ENCODE peak calls at places on chromosomes 12 and 14, in five cellular contexts. One of them, this sample, is unnamed.

GRCh38 chr14:85487215-85487614 is 42.7 kb upstream of the FLRT2 start:
- DNase-seq in HCT116: no peak
- DNase-seq in K562: no peak
- DNase-seq in GM12878: no peak
- DNase-seq in HepG2: no peak
- DNase-seq in this sample: no peak

GRCh38 chr14:67749341-67750110 is 47.8 kb downstream of the RDH12 start:
- DNase-seq in HCT116: no peak
- DNase-seq in K562: no peak
- DNase-seq in GM12878: no peak
- DNase-seq in HepG2: no peak
- DNase-seq in this sample: no peak

GRCh38 chr12:94650143-94651056 is at the start of gene TMCC3:
- DNase-seq in HCT116: no peak
- DNase-seq in K562: no peak
- DNase-seq in GM12878: no peak
- DNase-seq in HepG2: no peak
- DNase-seq in this sample: peak

GRCh38 chr12:52971701-52972329 is 22.9 kb downstream of the KRT18 start:
- DNase-seq in HCT116: no peak
- DNase-seq in K562: no peak
- DNase-seq in GM12878: no peak
- DNase-seq in HepG2: peak
- DNase-seq in this sample: peak

GRCh38 chr12:104790296-104791125 is 167.6 kb downstream of the SLC41A2 start:
- DNase-seq in HCT116: peak
- DNase-seq in K562: peak
- DNase-seq in GM12878: peak
- DNase-seq in HepG2: peak
- DNase-seq in this sample: peak

GRCh38 chr12:1216560-1216959 is 225.5 kb downstream of the ERC1 start:
- DNase-seq in HCT116: no peak
- DNase-seq in K562: no peak
- DNase-seq in GM12878: no peak
- DNase-seq in HepG2: no peak
- DNase-seq in this sample: no peak

GRCh38 chr14:68899033-68899603 is 80.0 kb downstream of the ACTN1 start:
- DNase-seq in HCT116: no peak
- DNase-seq in K562: no peak
- DNase-seq in GM12878: no peak
- DNase-seq in HepG2: no peak
- DNase-seq in this sample: no peak

GRCh38 chr14:76997257-76997970 is 31.1 kb downstream of the IRF2BPL start:
- DNase-seq in HCT116: no peak
- DNase-seq in K562: no peak
- DNase-seq in GM12878: no peak
- DNase-seq in HepG2: no peak
- DNase-seq in this sample: no peak

GRCh38 chr12:89206375-89206774 is 145.9 kb downstream of the DUSP6 start:
- DNase-seq in HCT116: no peak
- DNase-seq in K562: no peak
- DNase-seq in GM12878: no peak
- DNase-seq in HepG2: no peak
- DNase-seq in this sample: no peak

GRCh38 chr14:38339704-38340103 is 83.8 kb upstream of the CLEC14A start:
- DNase-seq in HCT116: no peak
- DNase-seq in K562: no peak
- DNase-seq in GM12878: no peak
- DNase-seq in HepG2: no peak
- DNase-seq in this sample: no peak

GRCh38 chr12:120175062-120175461 is 19.5 kb downstream of the GCN1 start:
- DNase-seq in HCT116: no peak
- DNase-seq in K562: no peak
- DNase-seq in GM12878: peak
- DNase-seq in HepG2: no peak
- DNase-seq in this sample: no peak

GRCh38 chr12:39144613-39145061 is 239.2 kb upstream of the CPNE8 start:
- DNase-seq in HCT116: no peak
- DNase-seq in K562: no peak
- DNase-seq in GM12878: no peak
- DNase-seq in HepG2: no peak
- DNase-seq in this sample: peak

DNA sequence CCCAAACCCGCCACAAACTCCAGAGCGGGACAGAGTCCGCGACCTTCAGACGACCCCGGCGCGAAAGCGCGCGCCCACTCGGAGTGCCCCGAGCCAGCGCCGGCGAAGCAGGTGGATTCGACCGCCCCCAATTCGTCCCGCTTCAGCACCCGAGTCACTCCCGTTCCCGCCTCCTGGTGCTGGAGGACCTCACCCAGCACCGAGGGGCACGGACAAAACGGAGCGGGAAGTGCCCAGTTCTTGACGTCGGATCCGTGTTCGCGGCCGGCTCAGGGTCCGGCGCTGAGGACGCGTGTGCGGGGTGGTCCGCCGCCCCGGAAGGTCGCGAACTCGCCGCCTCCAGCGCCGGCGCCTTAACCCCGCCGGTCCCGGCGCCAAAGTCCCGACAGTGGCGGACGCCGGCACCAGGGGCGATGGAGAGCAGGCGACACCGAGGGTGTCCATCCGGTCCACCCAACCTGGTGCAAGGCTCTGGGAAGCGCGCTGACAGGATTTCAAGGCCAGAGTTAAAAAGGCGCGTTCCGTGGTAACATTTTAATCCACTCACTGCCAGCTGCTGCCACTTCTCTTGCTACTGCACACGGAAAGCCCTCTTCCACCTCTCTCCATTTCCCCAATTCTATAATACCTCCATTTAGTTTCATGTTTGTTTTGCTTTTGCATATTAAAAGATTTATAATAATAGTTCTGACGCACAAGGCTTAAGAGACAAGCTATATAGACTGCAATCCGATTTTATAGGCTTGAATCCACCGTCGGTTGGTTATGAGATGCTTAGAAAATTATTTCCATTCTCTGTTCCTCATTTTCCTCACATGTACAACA is 240.0 kb upstream of the CPNE8 start:
- DNase-seq in HCT116: no peak
- DNase-seq in K562: peak
- DNase-seq in GM12878: no peak
- DNase-seq in HepG2: no peak
- DNase-seq in this sample: peak
- TF ChIP-seq EZH2 in HCT116: no peak
- TF ChIP-seq EZH2 in K562: no peak
- TF ChIP-seq EZH2 in GM12878: no peak
- TF ChIP-seq EZH2 in HepG2: no peak
- TF ChIP-seq EZH2 in this sample: no peak

GRCh38 chr12:32666510-32666909 is 12.6 kb upstream of the DNM1L start:
- DNase-seq in HCT116: no peak
- DNase-seq in K562: no peak
- DNase-seq in GM12878: no peak
- DNase-seq in HepG2: no peak
- DNase-seq in this sample: no peak

GRCh38 chr12:32669584-32669983 is 9.5 kb upstream of the DNM1L start:
- DNase-seq in HCT116: no peak
- DNase-seq in K562: no peak
- DNase-seq in GM12878: no peak
- DNase-seq in HepG2: no peak
- DNase-seq in this sample: no peak

GRCh38 chr12:32671930-32672785 is 6.9 kb upstream of the DNM1L start:
- DNase-seq in HCT116: peak
- DNase-seq in K562: peak
- DNase-seq in GM12878: no peak
- DNase-seq in HepG2: peak
- DNase-seq in this sample: peak
- TF ChIP-seq REST in HCT116: no peak
- TF ChIP-seq REST in K562: no peak
- TF ChIP-seq REST in GM12878: no peak
- TF ChIP-seq REST in HepG2: no peak
- TF ChIP-seq REST in this sample: no peak

DNA sequence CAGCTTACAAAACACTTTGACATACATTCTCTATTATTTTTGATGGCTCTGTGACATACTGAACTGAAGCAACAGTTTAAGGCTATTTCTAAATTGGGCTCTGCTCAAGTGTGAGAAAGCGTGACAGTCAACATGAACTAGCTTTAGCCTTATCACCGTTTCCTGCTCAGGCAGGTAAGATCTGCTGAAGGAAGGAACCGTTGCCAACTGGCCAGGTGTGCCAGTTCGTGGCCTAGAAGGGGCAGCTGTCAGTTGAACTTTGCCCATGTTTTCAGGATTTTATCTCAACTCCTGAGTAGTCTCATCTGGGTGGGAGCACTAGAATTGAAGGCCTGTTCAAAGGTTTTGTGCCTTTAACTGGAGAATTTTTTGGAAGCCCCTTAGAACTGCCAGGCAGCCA is 79.5 kb downstream of the ETV6 start:
- DNase-seq in HCT116: no peak
- DNase-seq in K562: no peak
- DNase-seq in GM12878: no peak
- DNase-seq in HepG2: no peak
- DNase-seq in this sample: no peak
- TF ChIP-seq POLR2AphosphoS5 in HCT116: no peak
- TF ChIP-seq POLR2AphosphoS5 in K562: no peak
- TF ChIP-seq POLR2AphosphoS5 in GM12878: peak
- TF ChIP-seq POLR2AphosphoS5 in HepG2: no peak
- TF ChIP-seq POLR2AphosphoS5 in this sample: no peak

DNA sequence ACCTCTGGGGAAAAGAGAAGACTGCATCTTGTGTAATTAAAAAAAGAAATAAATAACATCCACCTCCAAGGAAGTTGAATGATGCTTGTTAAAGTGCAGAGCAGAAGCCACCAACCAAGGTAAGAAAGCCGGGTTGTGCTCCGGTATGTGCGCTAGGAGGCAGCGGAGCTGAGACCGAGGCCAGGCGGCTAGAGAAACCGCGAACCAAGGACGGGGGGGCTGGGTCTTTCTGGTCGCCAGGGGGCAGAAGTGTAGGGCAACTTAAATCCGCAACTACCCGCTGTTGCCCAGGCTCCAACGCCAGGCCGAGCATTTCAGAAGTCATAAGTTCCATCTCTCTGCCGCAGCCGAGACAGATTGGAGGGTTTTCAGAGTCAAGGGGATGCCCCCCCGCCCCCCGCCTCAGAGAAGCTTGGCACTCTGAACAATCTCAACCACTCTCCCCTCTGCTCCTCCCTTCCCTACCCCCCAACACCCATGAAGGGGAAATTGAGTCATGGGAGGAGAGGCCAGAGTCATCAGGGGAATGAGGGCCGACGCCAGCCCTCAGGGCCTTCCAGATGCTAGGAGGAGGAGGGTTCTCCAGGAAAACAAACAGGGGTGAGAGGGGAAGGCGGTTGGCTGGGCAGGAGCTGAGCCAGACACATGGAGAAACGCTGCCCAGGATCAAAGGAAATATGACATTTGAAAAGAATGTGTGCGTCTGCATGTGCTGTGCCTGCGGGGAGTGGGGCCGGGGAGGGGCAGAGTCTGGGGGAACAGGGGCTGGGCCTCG is 2.2 kb upstream of the NFATC4 start:
- DNase-seq in HCT116: peak
- DNase-seq in K562: no peak
- DNase-seq in GM12878: peak
- DNase-seq in HepG2: peak
- DNase-seq in this sample: peak
- TF ChIP-seq EZH2 in HCT116: no peak
- TF ChIP-seq EZH2 in K562: no peak
- TF ChIP-seq EZH2 in GM12878: no peak
- TF ChIP-seq EZH2 in HepG2: peak
- TF ChIP-seq EZH2 in this sample: no peak

GRCh38 chr12:64104376-64104775 is 117.7 kb downstream of the KICS2 start:
- DNase-seq in HCT116: no peak
- DNase-seq in K562: no peak
- DNase-seq in GM12878: no peak
- DNase-seq in HepG2: no peak
- DNase-seq in this sample: no peak
- TF ChIP-seq REST in HCT116: no peak
- TF ChIP-seq REST in K562: no peak
- TF ChIP-seq REST in GM12878: no peak
- TF ChIP-seq REST in HepG2: no peak
- TF ChIP-seq REST in this sample: no peak

GRCh38 chr12:14928946-14929345 is 9.4 kb downstream of the ERP27 start:
- DNase-seq in HCT116: peak
- DNase-seq in K562: no peak
- DNase-seq in GM12878: no peak
- DNase-seq in HepG2: no peak
- DNase-seq in this sample: peak
- TF ChIP-seq POLR2AphosphoS5 in HCT116: no peak
- TF ChIP-seq POLR2AphosphoS5 in K562: no peak
- TF ChIP-seq POLR2AphosphoS5 in GM12878: no peak
- TF ChIP-seq POLR2AphosphoS5 in HepG2: no peak
- TF ChIP-seq POLR2AphosphoS5 in this sample: no peak

DNA sequence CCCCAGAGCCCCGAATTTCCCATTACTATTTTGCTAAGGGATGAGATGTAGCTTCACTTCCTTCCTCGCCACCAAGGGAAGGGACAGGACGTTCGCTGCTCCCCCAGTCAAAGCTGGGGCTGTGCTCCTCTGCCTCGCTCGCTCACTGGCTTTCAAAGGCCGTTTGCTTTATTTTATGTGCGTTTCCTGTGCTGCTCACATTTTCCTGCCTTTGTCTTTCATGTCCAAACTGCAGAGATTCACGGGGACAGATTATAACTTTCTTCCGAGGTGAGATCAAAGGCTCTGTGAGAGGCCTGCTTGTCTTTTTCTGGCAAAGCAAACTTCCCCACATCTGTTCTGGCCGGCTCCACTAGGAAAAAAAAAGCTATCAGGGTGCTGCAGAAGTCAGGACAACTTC is 76.0 kb upstream of the FZD10 start:
- DNase-seq in HCT116: no peak
- DNase-seq in K562: no peak
- DNase-seq in GM12878: no peak
- DNase-seq in HepG2: no peak
- DNase-seq in this sample: peak
- TF ChIP-seq EZH2 in HCT116: no peak
- TF ChIP-seq EZH2 in K562: no peak
- TF ChIP-seq EZH2 in GM12878: no peak
- TF ChIP-seq EZH2 in HepG2: no peak
- TF ChIP-seq EZH2 in this sample: no peak